ENCODE peak calls at places on chromosome 17, in five cellular contexts. One of them, this sample, is unnamed.

GRCh38 chr17:73103661-73104335 is 11.3 kb upstream of the SLC39A11 start:
- DNase-seq in breast epithelium: no peak
- DNase-seq in AG04449: no peak
- DNase-seq in fibroblast of villous mesenchyme: no peak
- DNase-seq in B cell: no peak
- DNase-seq in this sample: no peak

GRCh38 chr17:3944485-3945388 is 19.5 kb downstream of the ATP2A3 start:
- DNase-seq in breast epithelium: no peak
- DNase-seq in AG04449: no peak
- DNase-seq in B cell: peak; percentile 60
- DNase-seq in fibroblast of villous mesenchyme: peak; percentile 61
- DNase-seq in this sample: peak; percentile 82

GRCh38 chr17:8639709-8640108 is 9.2 kb upstream of the MYH10 start:
- DNase-seq in AG04449: no peak
- DNase-seq in breast epithelium: no peak
- DNase-seq in B cell: no peak
- DNase-seq in fibroblast of villous mesenchyme: no peak
- DNase-seq in this sample: no peak

GRCh38 chr17:31512796-31513195 is 121.3 kb downstream of the RAB11FIP4 start:
- DNase-seq in breast epithelium: no peak
- DNase-seq in AG04449: no peak
- DNase-seq in fibroblast of villous mesenchyme: no peak
- DNase-seq in B cell: no peak
- DNase-seq in this sample: no peak

GRCh38 chr17:19978206-19978802 is 676 bp upstream of the AKAP10 start:
- DNase-seq in breast epithelium: no peak
- DNase-seq in AG04449: no peak
- DNase-seq in B cell: peak; percentile 76
- DNase-seq in fibroblast of villous mesenchyme: no peak
- DNase-seq in this sample: peak; percentile 73

GRCh38 chr17:72077326-72077960 is 43.4 kb upstream of the SOX9 start:
- DNase-seq in breast epithelium: no peak
- DNase-seq in fibroblast of villous mesenchyme: no peak
- DNase-seq in B cell: no peak
- DNase-seq in AG04449: no peak
- DNase-seq in this sample: no peak

GRCh38 chr17:37824534-37825485 is 80.0 kb upstream of the HNF1B start:
- DNase-seq in B cell: no peak
- DNase-seq in fibroblast of villous mesenchyme: peak; percentile 65
- DNase-seq in breast epithelium: no peak
- DNase-seq in AG04449: no peak
- DNase-seq in this sample: no peak

GRCh38 chr17:79018045-79018695 is 5.8 kb upstream of the C1QTNF1 start:
- DNase-seq in fibroblast of villous mesenchyme: no peak
- DNase-seq in breast epithelium: no peak
- DNase-seq in B cell: no peak
- DNase-seq in AG04449: no peak
- DNase-seq in this sample: no peak

GRCh38 chr17:69961488-69962145 is 113.4 kb upstream of the KCNJ16 start:
- DNase-seq in B cell: no peak
- DNase-seq in AG04449: no peak
- DNase-seq in fibroblast of villous mesenchyme: no peak
- DNase-seq in breast epithelium: no peak
- DNase-seq in this sample: no peak

GRCh38 chr17:61815863-61816523 is 47.3 kb downstream of the BRIP1 start:
- DNase-seq in breast epithelium: no peak
- DNase-seq in B cell: peak; percentile 11
- DNase-seq in fibroblast of villous mesenchyme: no peak
- DNase-seq in AG04449: no peak
- DNase-seq in this sample: no peak

GRCh38 chr17:44899074-44899782 is at the start of gene EFTUD2:
- DNase-seq in AG04449: no peak
- DNase-seq in breast epithelium: peak; percentile 92
- DNase-seq in B cell: peak; percentile 96
- DNase-seq in fibroblast of villous mesenchyme: peak; percentile 93
- DNase-seq in this sample: peak; percentile 92

DNA sequence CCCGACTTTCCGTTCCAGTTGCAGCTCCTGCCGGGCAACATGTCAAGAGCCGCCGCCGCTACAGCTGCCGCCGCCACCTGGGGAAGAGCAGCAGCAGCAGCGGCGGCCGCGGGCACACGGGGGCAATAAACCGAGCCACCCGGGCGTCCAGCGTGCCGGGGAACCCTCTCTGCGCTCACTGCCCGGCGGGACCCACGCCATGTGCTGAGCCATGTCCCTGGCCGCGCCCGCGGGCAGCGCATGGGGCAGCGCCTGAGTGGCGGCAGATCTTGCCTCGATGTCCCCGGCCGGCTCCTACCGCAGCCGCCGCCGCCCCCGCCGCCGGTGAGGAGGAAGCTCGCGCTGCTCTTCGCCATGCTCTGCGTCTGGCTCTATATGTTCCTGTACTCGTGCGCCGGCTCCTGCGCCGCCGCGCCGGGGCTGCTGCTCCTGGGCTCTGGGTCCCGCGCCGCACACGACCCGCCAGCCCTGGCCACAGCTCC is 439 bp downstream of the HS3ST3B1 start:
- DNase-seq in AG04449: no peak
- DNase-seq in B cell: peak; percentile 67
- DNase-seq in breast epithelium: no peak
- DNase-seq in fibroblast of villous mesenchyme: no peak
- DNase-seq in this sample: peak; percentile 49
- TF ChIP-seq CTCF in AG04449: no peak
- TF ChIP-seq CTCF in B cell: peak; percentile 11
- TF ChIP-seq CTCF in breast epithelium: no peak
- TF ChIP-seq CTCF in fibroblast of villous mesenchyme: peak; percentile 15
- TF ChIP-seq CTCF in this sample: no peak

GRCh38 chr17:2842464-2842863 is 46.2 kb downstream of the RAP1GAP2 start:
- DNase-seq in AG04449: no peak
- DNase-seq in B cell: no peak
- DNase-seq in breast epithelium: no peak
- DNase-seq in fibroblast of villous mesenchyme: no peak
- DNase-seq in this sample: no peak

GRCh38 chr17:2835791-2836190 is 39.6 kb downstream of the RAP1GAP2 start:
- DNase-seq in B cell: no peak
- DNase-seq in fibroblast of villous mesenchyme: no peak
- DNase-seq in breast epithelium: no peak
- DNase-seq in AG04449: no peak
- DNase-seq in this sample: no peak

GRCh38 chr17:2841606-2842005 is 45.4 kb downstream of the RAP1GAP2 start:
- DNase-seq in breast epithelium: no peak
- DNase-seq in B cell: no peak
- DNase-seq in fibroblast of villous mesenchyme: no peak
- DNase-seq in AG04449: no peak
- DNase-seq in this sample: no peak

DNA sequence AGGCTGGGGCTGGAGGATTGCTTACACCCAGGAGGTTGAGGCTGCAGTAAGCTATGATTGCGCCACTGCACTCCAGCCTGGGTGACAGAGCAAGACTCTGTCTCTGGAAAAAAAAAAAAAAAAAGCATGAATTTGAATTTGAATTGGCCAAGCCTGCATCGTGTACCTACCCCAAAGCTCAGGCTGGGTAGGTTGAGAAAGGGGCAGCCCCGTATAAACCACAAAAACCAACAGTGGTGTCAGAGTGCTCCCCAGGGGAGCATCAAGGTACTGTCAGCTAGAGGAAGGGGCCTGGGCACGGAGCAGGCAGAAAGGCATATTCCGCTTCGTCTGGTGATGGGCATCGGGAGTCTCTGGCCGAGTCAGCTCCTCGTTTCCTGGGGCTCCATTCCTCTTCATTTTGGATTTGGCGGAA is 40.9 kb downstream of the RAP1GAP2 start:
- DNase-seq in breast epithelium: no peak
- DNase-seq in fibroblast of villous mesenchyme: no peak
- DNase-seq in AG04449: no peak
- DNase-seq in B cell: peak; percentile 84
- DNase-seq in this sample: peak; percentile 69
- TF ChIP-seq CTCF in breast epithelium: no peak
- TF ChIP-seq CTCF in fibroblast of villous mesenchyme: no peak
- TF ChIP-seq CTCF in AG04449: no peak
- TF ChIP-seq CTCF in B cell: peak; percentile 70
- TF ChIP-seq CTCF in this sample: peak; percentile 13

DNA sequence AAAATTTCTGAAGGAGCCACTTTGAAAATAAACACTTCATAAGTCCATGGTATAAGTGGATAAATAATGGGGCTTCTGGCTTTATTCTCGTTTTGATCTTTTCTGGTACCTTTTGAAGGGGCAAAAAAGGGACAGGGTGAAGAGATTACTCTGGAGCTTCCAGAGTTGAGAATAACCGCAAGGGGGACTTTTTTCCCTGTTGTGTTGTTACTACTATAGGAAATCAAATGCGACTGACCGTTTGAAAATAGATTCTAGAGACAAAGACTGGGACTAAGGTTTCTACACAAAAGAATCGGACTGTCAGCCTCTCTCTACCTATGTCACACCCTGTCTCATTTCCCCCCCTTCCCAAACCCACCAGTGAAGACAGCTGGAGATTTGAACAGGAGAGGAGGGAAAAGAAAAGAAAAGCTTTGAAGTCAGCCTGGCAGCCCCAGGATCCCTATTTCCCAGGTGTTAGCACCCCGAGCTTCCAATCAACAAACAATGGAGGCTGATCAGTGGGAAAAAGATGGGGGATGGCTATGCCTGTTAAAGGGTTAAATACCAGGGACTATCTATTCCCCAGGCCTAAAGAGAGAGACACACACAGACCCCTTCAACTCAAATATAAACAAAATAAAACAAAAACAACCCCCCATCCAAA is 8.3 kb downstream of the HOXB4 start:
- DNase-seq in fibroblast of villous mesenchyme: no peak
- DNase-seq in B cell: no peak
- DNase-seq in AG04449: no peak
- DNase-seq in breast epithelium: no peak
- DNase-seq in this sample: no peak
- TF ChIP-seq CTCF in fibroblast of villous mesenchyme: no peak
- TF ChIP-seq CTCF in B cell: no peak
- TF ChIP-seq CTCF in AG04449: no peak
- TF ChIP-seq CTCF in breast epithelium: no peak
- TF ChIP-seq CTCF in this sample: no peak

DNA sequence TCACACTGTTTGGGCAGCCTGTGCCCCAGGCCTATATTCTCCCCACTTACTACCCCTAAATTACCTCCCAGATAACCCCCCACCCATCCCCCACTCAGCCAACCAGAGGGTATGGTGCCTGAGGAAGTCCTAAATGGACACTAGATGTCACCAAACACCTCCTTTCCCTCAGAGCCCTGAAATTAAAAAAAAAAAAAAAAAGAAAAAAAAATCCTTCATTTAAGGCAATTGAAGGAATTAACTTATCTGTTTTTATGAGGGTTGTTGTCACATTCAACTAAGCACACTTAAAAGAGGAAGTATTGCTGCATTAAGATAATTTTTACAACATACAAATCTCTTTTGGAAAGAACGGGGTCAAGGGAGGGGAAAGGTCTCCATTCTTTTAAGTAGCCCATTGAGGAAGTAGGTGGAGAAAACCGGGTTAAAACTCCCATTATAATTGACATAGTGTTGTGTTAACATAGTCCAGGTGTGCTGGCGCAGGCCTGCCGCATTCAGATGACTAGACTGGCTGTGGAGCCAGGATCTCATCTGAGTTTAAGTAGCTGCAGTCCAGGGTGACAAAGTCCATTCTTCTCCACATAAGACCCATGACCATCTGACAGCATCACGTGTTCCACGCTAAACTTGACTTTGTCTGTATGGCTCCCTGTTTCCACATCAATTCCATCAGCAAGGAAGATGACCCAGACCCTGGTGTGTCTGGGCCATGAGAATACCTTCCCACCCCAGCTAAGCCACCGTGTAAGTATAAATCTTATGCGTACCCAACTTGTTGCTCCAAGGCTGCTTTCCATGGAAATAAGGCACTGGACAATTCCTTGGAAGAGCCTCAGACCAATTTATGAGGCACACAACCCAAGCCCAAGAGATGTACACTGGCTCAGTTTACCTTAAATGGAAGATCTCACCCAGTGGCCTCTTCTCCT is 46.4 kb downstream of the SNX11 start:
- DNase-seq in breast epithelium: no peak
- DNase-seq in B cell: peak; percentile 18
- DNase-seq in AG04449: no peak
- DNase-seq in fibroblast of villous mesenchyme: peak; percentile 44
- DNase-seq in this sample: peak; percentile 22
- TF ChIP-seq CTCF in breast epithelium: no peak
- TF ChIP-seq CTCF in B cell: no peak
- TF ChIP-seq CTCF in AG04449: peak; percentile 44
- TF ChIP-seq CTCF in fibroblast of villous mesenchyme: peak; percentile 57
- TF ChIP-seq CTCF in this sample: peak; percentile 5

GRCh38 chr17:63534816-63535455 is 11.8 kb downstream of the KCNH6 start:
- DNase-seq in AG04449: no peak
- DNase-seq in fibroblast of villous mesenchyme: no peak
- DNase-seq in breast epithelium: no peak
- DNase-seq in B cell: no peak
- DNase-seq in this sample: no peak
- TF ChIP-seq CTCF in AG04449: no peak
- TF ChIP-seq CTCF in fibroblast of villous mesenchyme: no peak
- TF ChIP-seq CTCF in breast epithelium: no peak
- TF ChIP-seq CTCF in B cell: no peak
- TF ChIP-seq CTCF in this sample: no peak

DNA sequence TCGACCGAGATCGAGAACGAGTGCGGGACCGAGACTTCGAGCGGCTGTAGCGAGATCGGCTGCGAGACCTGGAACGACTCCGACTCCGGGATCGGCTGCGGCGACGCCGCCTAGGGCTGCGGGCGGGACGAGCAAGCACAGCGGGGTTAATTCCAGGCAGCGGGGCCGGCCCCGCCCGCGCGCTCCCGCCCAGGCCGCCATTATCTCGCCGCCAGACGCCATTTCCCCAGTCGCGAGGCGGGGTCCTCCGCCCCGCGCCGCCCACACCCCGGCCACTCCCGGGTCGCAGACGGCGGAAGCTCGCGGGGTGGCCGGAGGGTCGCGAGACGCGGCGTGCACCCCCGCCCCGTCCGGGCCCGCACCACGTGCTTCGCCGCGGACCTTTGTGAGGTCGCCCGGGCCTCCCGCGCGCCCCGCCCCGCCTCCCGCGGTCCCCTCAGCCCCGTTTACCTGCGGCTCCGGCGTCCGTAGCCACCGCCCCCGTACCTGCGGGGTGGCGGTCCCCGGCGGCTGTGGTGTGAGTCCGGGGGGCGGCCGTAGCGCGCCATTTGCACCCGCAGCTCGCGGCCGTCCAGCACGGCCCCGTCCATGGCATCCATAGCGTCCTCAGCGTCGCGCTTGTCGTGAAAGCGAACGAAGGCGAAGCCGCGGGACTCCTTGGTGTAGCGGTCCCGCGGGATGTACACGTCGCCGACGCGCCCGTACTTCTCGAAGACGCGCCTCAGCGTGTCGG is 616 bp downstream of the SRSF2 start:
- DNase-seq in fibroblast of villous mesenchyme: peak; percentile 79
- DNase-seq in AG04449: no peak
- DNase-seq in breast epithelium: peak; percentile 83
- DNase-seq in B cell: peak; percentile 80
- DNase-seq in this sample: peak; percentile 70
- TF ChIP-seq CTCF in fibroblast of villous mesenchyme: peak; percentile 24
- TF ChIP-seq CTCF in AG04449: peak; percentile 38
- TF ChIP-seq CTCF in breast epithelium: no peak
- TF ChIP-seq CTCF in B cell: no peak
- TF ChIP-seq CTCF in this sample: peak; percentile 3

GRCh38 chr17:49229805-49230600 is 584 bp downstream of the PHOSPHO1 start:
- DNase-seq in fibroblast of villous mesenchyme: no peak
- DNase-seq in AG04449: no peak
- DNase-seq in B cell: no peak
- DNase-seq in breast epithelium: no peak
- DNase-seq in this sample: peak; percentile 26
- TF ChIP-seq CTCF in fibroblast of villous mesenchyme: no peak
- TF ChIP-seq CTCF in AG04449: no peak
- TF ChIP-seq CTCF in B cell: no peak
- TF ChIP-seq CTCF in breast epithelium: no peak
- TF ChIP-seq CTCF in this sample: no peak

GRCh38 chr17:77687921-77688320 is 270.6 kb upstream of the TNRC6C start:
- DNase-seq in fibroblast of villous mesenchyme: no peak
- DNase-seq in B cell: no peak
- DNase-seq in breast epithelium: no peak
- DNase-seq in AG04449: no peak
- DNase-seq in this sample: no peak
- TF ChIP-seq CTCF in fibroblast of villous mesenchyme: no peak
- TF ChIP-seq CTCF in B cell: no peak
- TF ChIP-seq CTCF in breast epithelium: no peak
- TF ChIP-seq CTCF in AG04449: no peak
- TF ChIP-seq CTCF in this sample: no peak